ENCODE peak calls at places on chromosomes 1 and 21, in ten cellular contexts. One of them, this sample, is unnamed.

GRCh38 chr1:206674745-206675175 is 9.9 kb upstream of the MAPKAPK2 start:
- DNase-seq in AG04449: peak
- DNase-seq in esophagus squamous epithelium: no peak
- DNase-seq in mammary epithelial cell: peak
- DNase-seq in adrenal gland: peak
- DNase-seq in brain microvascular endothelial cell: peak
- DNase-seq in cardiac muscle cell: no peak
- DNase-seq in fibroblast of lung: peak
- DNase-seq in breast epithelium: peak
- DNase-seq in heart left ventricle: peak
- DNase-seq in this sample: peak

GRCh38 chr1:234125283-234125682 is 220.8 kb downstream of the SLC35F3 start:
- DNase-seq in mammary epithelial cell: peak
- DNase-seq in fibroblast of lung: peak
- DNase-seq in breast epithelium: no peak
- DNase-seq in heart left ventricle: no peak
- DNase-seq in adrenal gland: peak
- DNase-seq in AG04449: no peak
- DNase-seq in esophagus squamous epithelium: no peak
- DNase-seq in brain microvascular endothelial cell: no peak
- DNase-seq in cardiac muscle cell: peak
- DNase-seq in this sample: no peak

GRCh38 chr1:38134294-38134755 is 87.7 kb upstream of the POU3F1 start:
- DNase-seq in cardiac muscle cell: no peak
- DNase-seq in mammary epithelial cell: no peak
- DNase-seq in esophagus squamous epithelium: no peak
- DNase-seq in heart left ventricle: no peak
- DNase-seq in fibroblast of lung: no peak
- DNase-seq in adrenal gland: no peak
- DNase-seq in brain microvascular endothelial cell: no peak
- DNase-seq in AG04449: no peak
- DNase-seq in breast epithelium: no peak
- DNase-seq in this sample: no peak

GRCh38 chr1:151288502-151288901 is 6.4 kb downstream of the ZNF687 start:
- DNase-seq in heart left ventricle: no peak
- DNase-seq in brain microvascular endothelial cell: no peak
- DNase-seq in breast epithelium: no peak
- DNase-seq in esophagus squamous epithelium: no peak
- DNase-seq in adrenal gland: no peak
- DNase-seq in AG04449: no peak
- DNase-seq in mammary epithelial cell: no peak
- DNase-seq in cardiac muscle cell: no peak
- DNase-seq in fibroblast of lung: no peak
- DNase-seq in this sample: no peak

GRCh38 chr1:29081201-29081600 is 42.5 kb downstream of the TMEM200B start:
- DNase-seq in breast epithelium: no peak
- DNase-seq in mammary epithelial cell: no peak
- DNase-seq in esophagus squamous epithelium: no peak
- DNase-seq in heart left ventricle: no peak
- DNase-seq in adrenal gland: no peak
- DNase-seq in fibroblast of lung: no peak
- DNase-seq in brain microvascular endothelial cell: no peak
- DNase-seq in cardiac muscle cell: no peak
- DNase-seq in AG04449: no peak
- DNase-seq in this sample: no peak

GRCh38 chr1:27661412-27662075 is 10.4 kb downstream of the IFI6 start:
- DNase-seq in adrenal gland: no peak
- DNase-seq in breast epithelium: no peak
- DNase-seq in cardiac muscle cell: no peak
- DNase-seq in AG04449: no peak
- DNase-seq in mammary epithelial cell: no peak
- DNase-seq in fibroblast of lung: no peak
- DNase-seq in esophagus squamous epithelium: no peak
- DNase-seq in heart left ventricle: no peak
- DNase-seq in brain microvascular endothelial cell: no peak
- DNase-seq in this sample: no peak

GRCh38 chr21:33976082-33976979 is 60.7 kb upstream of the ATP5PO start:
- DNase-seq in fibroblast of lung: peak
- DNase-seq in cardiac muscle cell: peak
- DNase-seq in heart left ventricle: peak
- DNase-seq in AG04449: peak
- DNase-seq in adrenal gland: no peak
- DNase-seq in breast epithelium: no peak
- DNase-seq in brain microvascular endothelial cell: peak
- DNase-seq in esophagus squamous epithelium: no peak
- DNase-seq in mammary epithelial cell: peak
- DNase-seq in this sample: peak

GRCh38 chr1:159927887-159928431 is 2.7 kb upstream of the TAGLN2 start:
- DNase-seq in fibroblast of lung: no peak
- DNase-seq in cardiac muscle cell: no peak
- DNase-seq in brain microvascular endothelial cell: no peak
- DNase-seq in AG04449: no peak
- DNase-seq in heart left ventricle: no peak
- DNase-seq in adrenal gland: no peak
- DNase-seq in mammary epithelial cell: no peak
- DNase-seq in breast epithelium: no peak
- DNase-seq in esophagus squamous epithelium: no peak
- DNase-seq in this sample: no peak

GRCh38 chr1:97489834-97490233 is 431.0 kb downstream of the DPYD start:
- DNase-seq in brain microvascular endothelial cell: peak
- DNase-seq in heart left ventricle: no peak
- DNase-seq in AG04449: no peak
- DNase-seq in mammary epithelial cell: peak
- DNase-seq in fibroblast of lung: peak
- DNase-seq in esophagus squamous epithelium: no peak
- DNase-seq in cardiac muscle cell: no peak
- DNase-seq in adrenal gland: no peak
- DNase-seq in breast epithelium: no peak
- DNase-seq in this sample: peak

GRCh38 chr1:86356247-86356646 is 39.9 kb downstream of the ODF2L start:
- DNase-seq in AG04449: no peak
- DNase-seq in cardiac muscle cell: no peak
- DNase-seq in fibroblast of lung: peak
- DNase-seq in brain microvascular endothelial cell: no peak
- DNase-seq in adrenal gland: no peak
- DNase-seq in breast epithelium: no peak
- DNase-seq in mammary epithelial cell: no peak
- DNase-seq in esophagus squamous epithelium: no peak
- DNase-seq in heart left ventricle: no peak
- DNase-seq in this sample: peak

GRCh38 chr1:71001627-71002026 is 46.0 kb downstream of the PTGER3 start:
- DNase-seq in heart left ventricle: no peak
- DNase-seq in brain microvascular endothelial cell: no peak
- DNase-seq in esophagus squamous epithelium: no peak
- DNase-seq in fibroblast of lung: peak
- DNase-seq in cardiac muscle cell: no peak
- DNase-seq in mammary epithelial cell: no peak
- DNase-seq in AG04449: no peak
- DNase-seq in adrenal gland: no peak
- DNase-seq in breast epithelium: no peak
- DNase-seq in this sample: no peak

GRCh38 chr1:47533176-47534039 is 95.6 kb downstream of the FOXD2 start:
- DNase-seq in mammary epithelial cell: no peak
- DNase-seq in brain microvascular endothelial cell: peak
- DNase-seq in cardiac muscle cell: peak
- DNase-seq in heart left ventricle: peak
- DNase-seq in breast epithelium: peak
- DNase-seq in fibroblast of lung: peak
- DNase-seq in esophagus squamous epithelium: no peak
- DNase-seq in AG04449: peak
- DNase-seq in adrenal gland: peak
- DNase-seq in this sample: peak

GRCh38 chr1:198175418-198176170 is 18.8 kb downstream of the NEK7 start:
- DNase-seq in esophagus squamous epithelium: no peak
- DNase-seq in heart left ventricle: no peak
- DNase-seq in cardiac muscle cell: no peak
- DNase-seq in breast epithelium: no peak
- DNase-seq in fibroblast of lung: peak
- DNase-seq in mammary epithelial cell: no peak
- DNase-seq in AG04449: no peak
- DNase-seq in adrenal gland: no peak
- DNase-seq in brain microvascular endothelial cell: peak
- DNase-seq in this sample: peak

GRCh38 chr1:87151500-87152421 is 176.9 kb upstream of the LMO4 start:
- DNase-seq in heart left ventricle: peak
- DNase-seq in fibroblast of lung: peak
- DNase-seq in mammary epithelial cell: no peak
- DNase-seq in brain microvascular endothelial cell: peak
- DNase-seq in adrenal gland: peak
- DNase-seq in breast epithelium: no peak
- DNase-seq in cardiac muscle cell: peak
- DNase-seq in AG04449: no peak
- DNase-seq in esophagus squamous epithelium: no peak
- DNase-seq in this sample: peak

GRCh38 chr1:15966956-15967344 is 9.0 kb downstream of the ZBTB17 start:
- DNase-seq in cardiac muscle cell: no peak
- DNase-seq in esophagus squamous epithelium: no peak
- DNase-seq in heart left ventricle: no peak
- DNase-seq in AG04449: no peak
- DNase-seq in adrenal gland: no peak
- DNase-seq in brain microvascular endothelial cell: no peak
- DNase-seq in mammary epithelial cell: no peak
- DNase-seq in fibroblast of lung: no peak
- DNase-seq in breast epithelium: no peak
- DNase-seq in this sample: no peak

GRCh38 chr1:58214674-58215073 is 331.9 kb downstream of the OMA1 start:
- DNase-seq in adrenal gland: no peak
- DNase-seq in mammary epithelial cell: no peak
- DNase-seq in esophagus squamous epithelium: no peak
- DNase-seq in AG04449: no peak
- DNase-seq in brain microvascular endothelial cell: no peak
- DNase-seq in cardiac muscle cell: no peak
- DNase-seq in breast epithelium: no peak
- DNase-seq in fibroblast of lung: no peak
- DNase-seq in heart left ventricle: no peak
- DNase-seq in this sample: no peak

DNA sequence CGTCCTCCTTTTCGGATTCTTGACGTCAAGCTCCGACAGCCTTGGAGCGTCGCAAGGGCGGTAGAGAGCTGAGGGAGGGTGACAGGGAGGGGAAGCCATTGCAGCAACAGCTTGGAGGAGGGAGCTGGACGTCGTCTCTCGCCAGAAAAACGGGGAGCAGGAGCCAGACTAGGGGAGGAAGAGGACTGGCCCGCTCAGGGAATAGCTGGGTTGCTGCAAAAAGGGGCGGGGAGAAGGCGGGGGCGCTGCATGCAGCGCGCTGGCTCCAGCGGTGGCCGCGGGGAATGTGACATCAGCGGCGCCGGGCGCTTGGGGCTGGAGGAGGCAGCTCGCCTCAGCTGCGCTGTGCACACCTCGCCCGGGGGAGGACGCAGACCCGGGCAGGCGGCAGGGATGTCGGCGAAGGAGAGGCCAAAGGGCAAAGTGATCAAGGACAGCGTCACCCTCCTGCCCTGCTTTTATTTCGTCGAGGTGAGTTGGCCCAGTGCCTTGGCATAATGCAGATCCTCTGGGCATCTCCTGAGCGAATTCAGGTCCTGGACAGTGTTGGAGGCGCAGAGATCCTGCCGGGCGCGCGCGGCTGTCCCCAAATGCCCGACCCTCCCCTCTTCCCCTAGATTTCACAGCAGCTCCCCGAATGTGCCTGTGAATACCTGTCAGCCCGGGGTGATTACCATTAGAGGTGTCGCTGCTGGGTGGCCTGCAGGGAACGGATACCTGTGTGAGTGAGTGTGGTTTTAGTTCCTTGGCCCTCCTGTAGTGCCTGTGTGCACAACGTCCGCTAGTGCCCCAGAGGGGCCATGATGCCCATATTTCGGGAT is at the start of gene PLPPR4:
- DNase-seq in fibroblast of lung: peak
- DNase-seq in AG04449: no peak
- DNase-seq in adrenal gland: peak
- DNase-seq in esophagus squamous epithelium: no peak
- DNase-seq in breast epithelium: peak
- DNase-seq in brain microvascular endothelial cell: peak
- DNase-seq in heart left ventricle: peak
- DNase-seq in mammary epithelial cell: peak
- DNase-seq in cardiac muscle cell: peak
- DNase-seq in this sample: peak
- TF ChIP-seq CTCF in fibroblast of lung: no peak
- TF ChIP-seq CTCF in AG04449: no peak
- TF ChIP-seq CTCF in adrenal gland: no peak
- TF ChIP-seq CTCF in esophagus squamous epithelium: no peak
- TF ChIP-seq CTCF in breast epithelium: no peak
- TF ChIP-seq CTCF in brain microvascular endothelial cell: peak
- TF ChIP-seq CTCF in heart left ventricle: no peak
- TF ChIP-seq CTCF in mammary epithelial cell: no peak
- TF ChIP-seq CTCF in cardiac muscle cell: no peak
- TF ChIP-seq CTCF in this sample: no peak

GRCh38 chr1:115826642-115827041 is 14.3 kb downstream of the NHLH2 start:
- DNase-seq in cardiac muscle cell: no peak
- DNase-seq in mammary epithelial cell: no peak
- DNase-seq in heart left ventricle: no peak
- DNase-seq in AG04449: no peak
- DNase-seq in brain microvascular endothelial cell: no peak
- DNase-seq in adrenal gland: no peak
- DNase-seq in breast epithelium: no peak
- DNase-seq in fibroblast of lung: no peak
- DNase-seq in esophagus squamous epithelium: no peak
- DNase-seq in this sample: no peak
- H3K4me3 ChIP-seq in cardiac muscle cell: no peak
- H3K4me3 ChIP-seq in mammary epithelial cell: no peak
- H3K4me3 ChIP-seq in heart left ventricle: no peak
- H3K4me3 ChIP-seq in AG04449: no peak
- H3K4me3 ChIP-seq in brain microvascular endothelial cell: no peak
- H3K4me3 ChIP-seq in adrenal gland: no peak
- H3K4me3 ChIP-seq in breast epithelium: no peak
- H3K4me3 ChIP-seq in fibroblast of lung: no peak
- H3K4me3 ChIP-seq in esophagus squamous epithelium: no peak
- H3K4me3 ChIP-seq in this sample: no peak

GRCh38 chr1:41417335-41417682 is 56.1 kb downstream of the FOXO6 start:
- DNase-seq in esophagus squamous epithelium: no peak
- DNase-seq in mammary epithelial cell: no peak
- DNase-seq in heart left ventricle: no peak
- DNase-seq in adrenal gland: no peak
- DNase-seq in AG04449: no peak
- DNase-seq in brain microvascular endothelial cell: no peak
- DNase-seq in fibroblast of lung: no peak
- DNase-seq in breast epithelium: no peak
- DNase-seq in cardiac muscle cell: no peak
- DNase-seq in this sample: no peak
- TF ChIP-seq CTCF in esophagus squamous epithelium: no peak
- TF ChIP-seq CTCF in mammary epithelial cell: no peak
- TF ChIP-seq CTCF in heart left ventricle: no peak
- TF ChIP-seq CTCF in adrenal gland: no peak
- TF ChIP-seq CTCF in AG04449: no peak
- TF ChIP-seq CTCF in brain microvascular endothelial cell: no peak
- TF ChIP-seq CTCF in fibroblast of lung: no peak
- TF ChIP-seq CTCF in breast epithelium: no peak
- TF ChIP-seq CTCF in cardiac muscle cell: no peak
- TF ChIP-seq CTCF in this sample: no peak

DNA sequence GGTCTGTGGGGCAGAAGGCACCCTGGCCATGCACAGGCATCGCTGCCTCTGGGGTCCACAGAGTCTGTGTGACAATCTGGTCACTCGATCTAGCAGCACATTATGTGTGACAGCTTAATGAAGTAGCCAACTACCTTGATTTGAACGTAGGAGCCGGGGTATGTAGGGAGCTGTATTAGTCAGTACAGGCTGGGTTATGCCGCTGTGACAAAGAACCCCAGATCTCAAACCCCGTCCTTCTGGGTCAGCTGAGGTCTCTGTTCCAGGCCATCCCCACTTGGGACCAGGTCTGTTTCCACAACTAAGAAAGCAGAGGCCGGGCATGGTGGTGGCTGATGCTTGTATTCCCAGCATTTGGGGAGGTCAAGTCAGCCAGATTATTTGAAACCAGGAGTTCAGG is 8.3 kb upstream of the ATAD3B start:
- DNase-seq in cardiac muscle cell: no peak
- DNase-seq in heart left ventricle: no peak
- DNase-seq in mammary epithelial cell: no peak
- DNase-seq in breast epithelium: no peak
- DNase-seq in AG04449: no peak
- DNase-seq in esophagus squamous epithelium: no peak
- DNase-seq in brain microvascular endothelial cell: no peak
- DNase-seq in adrenal gland: no peak
- DNase-seq in fibroblast of lung: no peak
- DNase-seq in this sample: no peak
- H3K4me3 ChIP-seq in cardiac muscle cell: no peak
- H3K4me3 ChIP-seq in heart left ventricle: no peak
- H3K4me3 ChIP-seq in mammary epithelial cell: no peak
- H3K4me3 ChIP-seq in breast epithelium: no peak
- H3K4me3 ChIP-seq in AG04449: no peak
- H3K4me3 ChIP-seq in esophagus squamous epithelium: no peak
- H3K4me3 ChIP-seq in brain microvascular endothelial cell: no peak
- H3K4me3 ChIP-seq in adrenal gland: no peak
- H3K4me3 ChIP-seq in fibroblast of lung: no peak
- H3K4me3 ChIP-seq in this sample: no peak